ENCODE peak calls at places on chromosomes 1 and 21, in five cellular contexts. J, H, N, E and D are unnamed samples.

GRCh38 chr1:109761227-109762038 is 2.3 kb downstream of the EPS8L3 start:
- DNase-seq in H (no peak), J (peak; percentile 55), E (no peak), N (no peak), D (peak; percentile 57)

GRCh38 chr1:147822292-147822691 is 61.9 kb upstream of the GJA5 start:
- DNase-seq in N (no peak), H (peak; percentile 8), E (no peak), J (no peak), D (no peak)

GRCh38 chr1:168867941-168868634 is 139.1 kb upstream of the DPT start:
- DNase-seq in J (no peak), E (no peak), H (no peak), N (no peak), D (no peak)

GRCh38 chr1:53339736-53340385 is 12.0 kb upstream of the LRP8 start:
- DNase-seq in E (no peak), J (peak; percentile 40), H (no peak), N (no peak), D (no peak)

GRCh38 chr21:45248893-45249381 is 38.8 kb downstream of the POFUT2 start:
- DNase-seq in H (peak; percentile 71), E (no peak), J (no peak), N (peak; percentile 15), D (peak; percentile 85)

GRCh38 chr1:167790117-167790516 is 68.3 kb downstream of the MPZL1 start:
- DNase-seq in N (no peak), J (no peak), H (no peak), E (no peak), D (no peak)

GRCh38 chr1:218751208-218751948 is 406.2 kb downstream of the TGFB2 start:
- DNase-seq in H (no peak), J (no peak), E (no peak), N (no peak), D (no peak)

GRCh38 chr1:23384312-23385058 is 14.8 kb upstream of the ZNF436 start:
- DNase-seq in J (no peak), H (peak; percentile 32), E (no peak), N (peak; percentile 88), D (no peak)

GRCh38 chr1:23756676-23757075 is 13.4 kb downstream of the ELOA start:
- DNase-seq in E (no peak), N (peak; percentile 72), J (no peak), H (no peak), D (no peak)

GRCh38 chr1:185045793-185046441 is 559 bp downstream of the RNF2 start:
- DNase-seq in J (peak; percentile 67), H (peak; percentile 82), N (peak; percentile 31), E (peak; percentile 70), D (no peak)

GRCh38 chr21:27171704-27172103 is 204.8 kb upstream of the ADAMTS5 start:
- DNase-seq in H (no peak), N (peak; percentile 43), J (no peak), E (no peak), D (no peak)

GRCh38 chr1:11842154-11843041 is 5.2 kb downstream of the NPPA start:
- DNase-seq in E (no peak), N (peak; percentile 34), H (no peak), J (no peak), D (no peak)

GRCh38 chr1:96559707-96560588 is 161.6 kb upstream of the PTBP2 start:
- DNase-seq in E (peak; percentile 35), N (peak; percentile 99), H (no peak), J (no peak), D (peak; percentile 77)

GRCh38 chr1:54109131-54110105 is 43.4 kb downstream of the CDCP2 start:
- DNase-seq in H (no peak), J (no peak), E (no peak), N (peak; percentile 13), D (no peak)

GRCh38 chr1:38037481-38037939 is 9.1 kb downstream of the POU3F1 start:
- DNase-seq in J (peak; percentile 49), N (no peak), E (no peak), H (no peak), D (no peak)

GRCh38 chr1:119048624-119049404 is 60.7 kb upstream of the TBX15 start:
- DNase-seq in E (no peak), H (no peak), N (no peak), J (no peak), D (no peak)

GRCh38 chr1:45685308-45686080 is 839 bp downstream of the GPBP1L1 start:
- DNase-seq in E (no peak), H (no peak), N (peak; percentile 2), J (no peak), D (no peak)

GRCh38 chr1:210467440-210468040 is 138.8 kb downstream of the HHAT start:
- DNase-seq in H (no peak), E (no peak), N (peak; percentile 1), J (no peak), D (no peak)

GRCh38 chr1:54229281-54229891 is 29.4 kb downstream of the MRPL37 start:
- DNase-seq in J (no peak), N (peak; percentile 72), E (no peak), H (no peak), D (no peak)

GRCh38 chr1:12165342-12165741 is 1.4 kb upstream of the TNFRSF1B start:
- DNase-seq in E (no peak), N (no peak), H (no peak), J (no peak), D (no peak)

GRCh38 chr21:46088189-46088588 is 9.7 kb upstream of the COL6A2 start:
- DNase-seq in N (no peak), J (no peak), E (no peak), H (no peak), D (no peak)

GRCh38 chr1:21289700-21290545 is at the start of gene ECE1:
- DNase-seq in N (no peak), E (peak; percentile 22), H (peak; percentile 90), J (peak; percentile 80), D (no peak)

GRCh38 chr1:27589841-27590426 is 14.0 kb downstream of the AHDC1 start:
- DNase-seq in H (peak; percentile 50), J (no peak), N (peak; percentile 54), E (no peak), D (no peak)

GRCh38 chr1:54053745-54054437 is 483 bp downstream of the TCEANC2 start:
- DNase-seq in E (peak; percentile 13), N (peak; percentile 10), H (no peak), J (no peak), D (no peak)

GRCh38 chr1:89629146-89629545 is 3.8 kb upstream of the LRRC8C start:
- DNase-seq in H (no peak), J (no peak), E (no peak), N (no peak), D (no peak)

GRCh38 chr1:94608852-94609570 is 67.5 kb upstream of the F3 start:
- DNase-seq in E (no peak), J (no peak), N (peak; percentile 85), H (peak; percentile 36), D (no peak)

GRCh38 chr1:33143698-33144097 is 38.1 kb downstream of the TRIM62 start:
- DNase-seq in N (peak; percentile 95), J (no peak), H (no peak), E (no peak), D (no peak)

GRCh38 chr1:34034029-34034428 is 131.0 kb downstream of the CSMD2 start:
- DNase-seq in J (no peak), H (no peak), N (no peak), E (no peak), D (no peak)

GRCh38 chr21:45050786-45051489 is 23.4 kb upstream of the ADARB1 start:
- DNase-seq in N (peak; percentile 100), E (no peak), J (no peak), H (no peak), D (peak; percentile 77)

GRCh38 chr1:235958021-235958420 is 91.3 kb upstream of the LYST start:
- DNase-seq in H (no peak), N (no peak), J (no peak), E (no peak), D (no peak)

GRCh38 chr1:114093624-114094302 is 59.9 kb downstream of the SYT6 start:
- DNase-seq in H (no peak), J (no peak), E (no peak), N (peak; percentile 28), D (no peak)

GRCh38 chr1:205451759-205452164 is 4.1 kb downstream of the BLACAT1 start:
- DNase-seq in J (no peak), H (peak; percentile 90), E (peak; percentile 73), N (no peak), D (no peak)

DNA sequence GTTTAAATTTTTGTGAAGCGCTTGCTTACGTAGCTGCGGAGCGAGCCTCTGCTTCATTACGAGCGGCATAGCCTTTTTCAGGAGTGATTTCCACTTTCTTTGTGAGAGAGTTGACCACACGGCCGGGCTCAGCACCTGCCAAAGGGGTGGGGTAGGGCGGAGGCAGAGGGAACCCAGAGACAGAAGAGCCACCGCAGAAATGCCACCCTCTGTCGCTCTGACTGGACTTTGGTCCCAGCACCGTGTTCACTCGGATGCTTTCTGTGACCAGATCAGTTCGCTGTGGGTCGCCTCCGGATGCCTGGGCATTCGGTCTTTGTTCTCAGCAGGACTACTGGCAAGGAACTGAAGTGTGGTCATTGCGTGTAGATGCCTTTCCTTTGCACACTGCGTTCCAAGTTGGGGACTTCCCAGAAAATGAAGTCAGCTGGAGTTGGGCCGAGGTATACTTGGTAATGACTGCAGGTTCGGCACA is 897 bp downstream of the CHODL start:
- DNase-seq in E (no peak), H (peak; percentile 54), J (no peak), N (no peak), D (peak; percentile 62)
- H3K4me1 ChIP-seq in E (no peaks in the 10 kb centered on the region), H (no peaks in the 10 kb centered on the region), J (no peaks in the 10 kb centered on the region), N (no peaks in the 10 kb centered on the region), D (peaks cover 17% of the 10 kb centered on the region)

GRCh38 chr1:208223136-208223535 is 21.0 kb downstream of the PLXNA2 start:
- DNase-seq in N (peak; percentile 51), H (no peak), J (no peak), E (no peak), D (no peak)

GRCh38 chr1:208219098-208219658 is 25.0 kb downstream of the PLXNA2 start:
- DNase-seq in N (no peak), E (no peak), H (no peak), J (no peak), D (no peak)

GRCh38 chr1:208222376-208223110 is 21.6 kb downstream of the PLXNA2 start:
- DNase-seq in J (no peak), H (no peak), N (no peak), E (no peak), D (peak; percentile 29)

GRCh38 chr1:208219659-208220282 is 24.4 kb downstream of the PLXNA2 start:
- DNase-seq in H (peak; percentile 53), J (peak; percentile 79), E (no peak), N (peak; percentile 61), D (peak; percentile 66)

GRCh38 chr1:208221291-208221622 is 22.9 kb downstream of the PLXNA2 start:
- DNase-seq in H (no peak), J (no peak), E (no peak), N (no peak), D (no peak)
- H3K4me1 ChIP-seq in H (peaks cover 12% of the 10 kb centered on the region), J (peaks cover 68% of the 10 kb centered on the region), E (peaks cover 15% of the 10 kb centered on the region), N (peaks cover 26% of the 10 kb centered on the region), D (peaks cover 88% of the 10 kb centered on the region)

GRCh38 chr1:230140221-230141001 is 73.4 kb downstream of the GALNT2 start:
- DNase-seq in N (peak; percentile 90), J (no peak), H (no peak), E (no peak), D (no peak)
- H3K4me1 ChIP-seq in N (peaks cover 14% of the 10 kb centered on the region), J (peaks cover 4% of the 10 kb centered on the region), H (no peaks in the 10 kb centered on the region), E (peaks cover 15% of the 10 kb centered on the region), D (peaks cover 4% of the 10 kb centered on the region)

DNA sequence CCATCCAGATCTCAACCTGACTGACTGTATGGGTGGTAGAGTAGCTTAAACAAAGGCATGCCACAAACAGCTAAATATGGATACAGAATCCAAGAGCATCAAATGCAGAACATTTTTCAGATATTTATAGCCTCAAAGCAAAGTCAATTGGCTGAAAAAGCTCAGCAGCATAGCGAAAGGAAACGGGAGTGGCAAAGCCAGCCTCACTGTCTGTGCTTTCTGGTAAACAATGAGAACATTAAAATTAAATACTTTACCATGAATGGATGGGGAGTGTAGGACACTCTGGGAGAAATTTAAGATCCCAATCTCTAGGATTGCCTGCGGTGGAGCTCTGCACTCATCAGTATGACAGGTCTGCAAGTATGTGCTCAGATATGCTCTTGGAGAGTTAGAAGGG is 4.4 kb downstream of the RASAL2 start:
- DNase-seq in N (peak; percentile 25), H (no peak), E (no peak), J (no peak), D (no peak)
- H3K4me1 ChIP-seq in N (peaks cover 11% of the 10 kb centered on the region), H (no peaks in the 10 kb centered on the region), E (peaks cover 5% of the 10 kb centered on the region), J (peaks cover 21% of the 10 kb centered on the region), D (peaks cover 71% of the 10 kb centered on the region)